ENCODE peak calls at places on chromosomes 2 and 18, in six cellular contexts. One of them, this sample, is unnamed.

GRCh38 chr2:186459009-186459408 is 27.1 kb upstream of the ZC3H15 start:
- DNase-seq in SK-N-SH: no peak
- DNase-seq in adrenal gland: no peak
- DNase-seq in mucosa of descending colon: no peak
- DNase-seq in fibroblast of the aortic adventitia: peak
- DNase-seq in A549: no peak
- DNase-seq in this sample: no peak

GRCh38 chr2:240155080-240156025 is 14.9 kb upstream of the OTOS start:
- DNase-seq in adrenal gland: peak
- DNase-seq in A549: no peak
- DNase-seq in fibroblast of the aortic adventitia: peak
- DNase-seq in SK-N-SH: no peak
- DNase-seq in mucosa of descending colon: peak
- DNase-seq in this sample: no peak

GRCh38 chr2:45973426-45973825 is 322.0 kb downstream of the PRKCE start:
- DNase-seq in mucosa of descending colon: no peak
- DNase-seq in adrenal gland: no peak
- DNase-seq in A549: no peak
- DNase-seq in fibroblast of the aortic adventitia: no peak
- DNase-seq in SK-N-SH: no peak
- DNase-seq in this sample: no peak

GRCh38 chr2:88642278-88642677 is 15.0 kb upstream of the EIF2AK3 start:
- DNase-seq in A549: no peak
- DNase-seq in mucosa of descending colon: no peak
- DNase-seq in adrenal gland: no peak
- DNase-seq in fibroblast of the aortic adventitia: peak
- DNase-seq in SK-N-SH: no peak
- DNase-seq in this sample: no peak

GRCh38 chr2:26640331-26640745 is 828 bp downstream of the CIB4 start:
- DNase-seq in SK-N-SH: peak
- DNase-seq in adrenal gland: peak
- DNase-seq in A549: no peak
- DNase-seq in fibroblast of the aortic adventitia: peak
- DNase-seq in mucosa of descending colon: no peak
- DNase-seq in this sample: peak

GRCh38 chr2:120543899-120544298 is 191.8 kb upstream of the GLI2 start:
- DNase-seq in adrenal gland: peak
- DNase-seq in SK-N-SH: no peak
- DNase-seq in A549: no peak
- DNase-seq in fibroblast of the aortic adventitia: no peak
- DNase-seq in mucosa of descending colon: no peak
- DNase-seq in this sample: no peak

GRCh38 chr2:198054299-198054698 is 249.9 kb downstream of the PLCL1 start:
- DNase-seq in A549: peak
- DNase-seq in adrenal gland: peak
- DNase-seq in SK-N-SH: peak
- DNase-seq in mucosa of descending colon: peak
- DNase-seq in fibroblast of the aortic adventitia: peak
- DNase-seq in this sample: peak

GRCh38 chr2:46257476-46257875 is 39.7 kb upstream of the EPAS1 start:
- DNase-seq in fibroblast of the aortic adventitia: no peak
- DNase-seq in mucosa of descending colon: no peak
- DNase-seq in adrenal gland: no peak
- DNase-seq in SK-N-SH: peak
- DNase-seq in A549: no peak
- DNase-seq in this sample: peak

GRCh38 chr2:3759331-3759730 is 56.0 kb downstream of the DCDC2C start:
- DNase-seq in A549: no peak
- DNase-seq in adrenal gland: no peak
- DNase-seq in mucosa of descending colon: no peak
- DNase-seq in SK-N-SH: no peak
- DNase-seq in fibroblast of the aortic adventitia: no peak
- DNase-seq in this sample: no peak

GRCh38 chr2:176647325-176648155 is 378.3 kb downstream of the MTX2 start:
- DNase-seq in fibroblast of the aortic adventitia: no peak
- DNase-seq in SK-N-SH: no peak
- DNase-seq in A549: no peak
- DNase-seq in adrenal gland: no peak
- DNase-seq in mucosa of descending colon: no peak
- DNase-seq in this sample: no peak

GRCh38 chr2:15668611-15669305 is 77.1 kb downstream of the DDX1 start:
- DNase-seq in A549: no peak
- DNase-seq in mucosa of descending colon: no peak
- DNase-seq in adrenal gland: no peak
- DNase-seq in SK-N-SH: no peak
- DNase-seq in fibroblast of the aortic adventitia: no peak
- DNase-seq in this sample: no peak

GRCh38 chr2:187545238-187545751 is 8.9 kb downstream of the TFPI start:
- DNase-seq in fibroblast of the aortic adventitia: no peak
- DNase-seq in adrenal gland: no peak
- DNase-seq in A549: no peak
- DNase-seq in SK-N-SH: no peak
- DNase-seq in mucosa of descending colon: no peak
- DNase-seq in this sample: no peak

GRCh38 chr18:34611904-34612303 is 98.2 kb upstream of the DTNA start:
- DNase-seq in adrenal gland: no peak
- DNase-seq in mucosa of descending colon: no peak
- DNase-seq in A549: no peak
- DNase-seq in SK-N-SH: no peak
- DNase-seq in fibroblast of the aortic adventitia: no peak
- DNase-seq in this sample: no peak

GRCh38 chr2:151051584-151052220 is 210.0 kb downstream of the RBM43 start:
- DNase-seq in SK-N-SH: peak
- DNase-seq in mucosa of descending colon: no peak
- DNase-seq in A549: peak
- DNase-seq in adrenal gland: peak
- DNase-seq in fibroblast of the aortic adventitia: peak
- DNase-seq in this sample: peak

GRCh38 chr2:134762508-134762907 is 43.7 kb upstream of the TMEM163 start:
- DNase-seq in SK-N-SH: no peak
- DNase-seq in adrenal gland: peak
- DNase-seq in mucosa of descending colon: no peak
- DNase-seq in A549: no peak
- DNase-seq in fibroblast of the aortic adventitia: peak
- DNase-seq in this sample: no peak

GRCh38 chr2:11723061-11723371 is 23.4 kb upstream of the LPIN1 start:
- DNase-seq in A549: no peak
- DNase-seq in fibroblast of the aortic adventitia: no peak
- DNase-seq in mucosa of descending colon: no peak
- DNase-seq in SK-N-SH: no peak
- DNase-seq in adrenal gland: no peak
- DNase-seq in this sample: no peak

GRCh38 chr2:179800776-179801175 is 60.6 kb downstream of the ZNF385B start:
- DNase-seq in SK-N-SH: no peak
- DNase-seq in fibroblast of the aortic adventitia: no peak
- DNase-seq in mucosa of descending colon: no peak
- DNase-seq in A549: no peak
- DNase-seq in adrenal gland: no peak
- DNase-seq in this sample: no peak

GRCh38 chr2:227506456-227506855 is 34.5 kb downstream of the AGFG1 start:
- DNase-seq in fibroblast of the aortic adventitia: no peak
- DNase-seq in SK-N-SH: no peak
- DNase-seq in mucosa of descending colon: no peak
- DNase-seq in A549: no peak
- DNase-seq in adrenal gland: no peak
- DNase-seq in this sample: no peak

GRCh38 chr2:190379249-190379964 is 28.7 kb upstream of the MFSD6 start:
- DNase-seq in SK-N-SH: no peak
- DNase-seq in A549: no peak
- DNase-seq in mucosa of descending colon: no peak
- DNase-seq in adrenal gland: no peak
- DNase-seq in fibroblast of the aortic adventitia: peak
- DNase-seq in this sample: peak

GRCh38 chr2:236665572-236666118 is 96.0 kb downstream of the ACKR3 start:
- DNase-seq in mucosa of descending colon: no peak
- DNase-seq in A549: peak
- DNase-seq in adrenal gland: no peak
- DNase-seq in SK-N-SH: no peak
- DNase-seq in fibroblast of the aortic adventitia: no peak
- DNase-seq in this sample: no peak

GRCh38 chr2:42105330-42106256 is 57.8 kb downstream of the PKDCC start:
- DNase-seq in adrenal gland: peak
- DNase-seq in A549: no peak
- DNase-seq in fibroblast of the aortic adventitia: no peak
- DNase-seq in SK-N-SH: no peak
- DNase-seq in mucosa of descending colon: no peak
- DNase-seq in this sample: no peak

GRCh38 chr18:44067201-44067600 is 613.5 kb upstream of the SETBP1 start:
- DNase-seq in mucosa of descending colon: no peak
- DNase-seq in A549: no peak
- DNase-seq in SK-N-SH: no peak
- DNase-seq in fibroblast of the aortic adventitia: no peak
- DNase-seq in adrenal gland: no peak
- DNase-seq in this sample: no peak

GRCh38 chr18:10432781-10433180 is 21.7 kb upstream of the APCDD1 start:
- DNase-seq in mucosa of descending colon: no peak
- DNase-seq in A549: no peak
- DNase-seq in SK-N-SH: no peak
- DNase-seq in fibroblast of the aortic adventitia: peak
- DNase-seq in adrenal gland: no peak
- DNase-seq in this sample: no peak

DNA sequence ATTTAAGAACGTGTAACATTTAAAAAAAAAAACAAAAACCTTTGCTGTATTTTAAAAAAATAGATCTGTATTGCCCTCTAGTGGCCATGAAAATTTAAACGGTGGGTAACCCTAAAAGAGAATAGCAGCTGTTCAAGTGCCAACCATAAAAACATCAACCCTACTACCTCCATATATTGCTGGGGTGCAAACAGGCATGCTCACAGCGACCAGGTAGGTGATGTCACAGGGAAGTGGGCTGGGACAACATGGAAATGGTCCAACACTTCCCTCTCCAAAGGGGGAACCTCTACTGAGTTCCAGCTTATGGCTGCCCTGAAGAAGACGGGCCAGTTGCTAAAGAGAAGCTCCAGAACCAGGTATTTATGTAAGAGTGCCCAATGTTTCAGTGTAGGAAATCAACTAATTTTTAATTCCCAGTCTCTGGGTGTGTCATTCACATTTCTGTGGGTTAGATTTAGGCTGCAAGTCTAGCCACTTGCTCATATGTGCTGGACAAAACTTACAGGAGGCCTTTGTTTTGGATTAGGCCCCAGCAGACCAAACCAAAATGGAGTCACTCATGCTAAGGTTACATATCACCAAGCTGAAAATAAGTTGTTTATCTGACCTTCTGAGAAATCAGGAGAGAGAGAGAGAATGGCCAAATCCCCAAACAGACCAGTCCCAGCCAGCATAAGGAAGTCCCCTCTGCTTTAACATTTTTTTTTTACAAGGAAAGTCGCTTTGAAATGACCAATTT is 54.5 kb downstream of the SKA1 start:
- DNase-seq in fibroblast of the aortic adventitia: peak
- DNase-seq in mucosa of descending colon: no peak
- DNase-seq in SK-N-SH: peak
- DNase-seq in A549: no peak
- DNase-seq in adrenal gland: no peak
- DNase-seq in this sample: peak
- TF ChIP-seq CTCF in fibroblast of the aortic adventitia: peak
- TF ChIP-seq CTCF in mucosa of descending colon: no peak
- TF ChIP-seq CTCF in SK-N-SH: peak
- TF ChIP-seq CTCF in A549: peak
- TF ChIP-seq CTCF in adrenal gland: peak
- TF ChIP-seq CTCF in this sample: peak

GRCh38 chr18:74288730-74289129 is 3.0 kb downstream of the CYB5A start:
- DNase-seq in fibroblast of the aortic adventitia: peak
- DNase-seq in A549: no peak
- DNase-seq in adrenal gland: no peak
- DNase-seq in mucosa of descending colon: no peak
- DNase-seq in SK-N-SH: no peak
- DNase-seq in this sample: no peak
- H3K4me3 ChIP-seq in fibroblast of the aortic adventitia: peak
- H3K4me3 ChIP-seq in A549: no peak
- H3K4me3 ChIP-seq in adrenal gland: no peak
- H3K4me3 ChIP-seq in mucosa of descending colon: no peak
- H3K4me3 ChIP-seq in SK-N-SH: no peak
- H3K4me3 ChIP-seq in this sample: peak

GRCh38 chr2:40256649-40257048 is 195.2 kb downstream of the SLC8A1 start:
- DNase-seq in fibroblast of the aortic adventitia: no peak
- DNase-seq in mucosa of descending colon: no peak
- DNase-seq in SK-N-SH: peak
- DNase-seq in A549: peak
- DNase-seq in adrenal gland: no peak
- DNase-seq in this sample: no peak
- TF ChIP-seq CTCF in fibroblast of the aortic adventitia: peak
- TF ChIP-seq CTCF in mucosa of descending colon: no peak
- TF ChIP-seq CTCF in SK-N-SH: peak
- TF ChIP-seq CTCF in A549: no peak
- TF ChIP-seq CTCF in adrenal gland: no peak
- TF ChIP-seq CTCF in this sample: peak

DNA sequence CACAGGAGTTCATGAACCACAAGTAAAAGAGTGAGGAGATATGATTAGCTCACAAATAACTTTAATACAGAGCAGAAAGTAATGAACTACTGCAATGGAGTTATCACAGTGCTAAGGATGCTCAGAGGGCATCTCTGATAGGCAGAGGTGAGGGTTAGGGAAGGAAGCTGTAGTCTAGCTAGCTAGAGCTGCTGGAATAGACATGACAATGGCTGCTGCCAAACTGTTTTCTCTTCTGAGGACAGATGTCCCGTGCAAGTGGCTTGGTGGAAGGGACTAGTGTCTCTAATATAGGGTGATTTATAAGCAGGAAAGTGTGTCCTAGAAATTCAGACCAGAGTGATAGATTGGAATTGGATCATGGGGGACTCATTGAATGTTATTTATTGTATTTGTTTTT is 1.6 kb downstream of the CTLA4 start:
- DNase-seq in adrenal gland: no peak
- DNase-seq in SK-N-SH: no peak
- DNase-seq in mucosa of descending colon: no peak
- DNase-seq in A549: no peak
- DNase-seq in fibroblast of the aortic adventitia: no peak
- DNase-seq in this sample: no peak
- H3K4me3 ChIP-seq in adrenal gland: no peak
- H3K4me3 ChIP-seq in SK-N-SH: no peak
- H3K4me3 ChIP-seq in mucosa of descending colon: no peak
- H3K4me3 ChIP-seq in A549: no peak
- H3K4me3 ChIP-seq in fibroblast of the aortic adventitia: no peak
- H3K4me3 ChIP-seq in this sample: no peak

This sample was measured in foreskin fibroblast.